ENCODE peak calls at places on chromosome X, in four cellular contexts. E is PC-3, K is HCT116, D is SK-N-SH. Z is an unnamed sample.

GRCh38 chrX:1442724-1443367 is 9.9 kb downstream of the ASMTL start:
- DNase-seq in D (no peak), E (no peak), K (no peak), Z (no peak)

GRCh38 chrX:14817559-14817958 is 55.3 kb downstream of the FANCB start:
- DNase-seq in K (no peak), E (no peak), D (no peak), Z (no peak)

GRCh38 chrX:128518508-128518907 is 466.3 kb upstream of the ACTRT1 start:
- DNase-seq in K (no peak), D (peak; percentile 4), E (peak; percentile 41), Z (peak; percentile 0)

GRCh38 chrX:48937065-48937907 is 18.5 kb upstream of the PIM2 start:
- DNase-seq in D (no peak), E (no peak), K (no peak), Z (peak; percentile 18)

GRCh38 chrX:56429581-56429980 is 133.8 kb upstream of the UBQLN2 start:
- DNase-seq in E (no peak), K (no peak), D (no peak), Z (no peak)

GRCh38 chrX:46582325-46582724 is 8.8 kb downstream of the CHST7 start:
- DNase-seq in E (peak; percentile 42), K (peak; percentile 28), D (no peak), Z (peak; percentile 67)

GRCh38 chrX:9899640-9900075 is 67.5 kb upstream of the CLDN34 start:
- DNase-seq in D (no peak), K (no peak), E (no peak), Z (peak; percentile 74)

GRCh38 chrX:68504237-68504636 is 5.4 kb downstream of the YIPF6 start:
- DNase-seq in K (no peak), D (no peak), E (peak; percentile 75), Z (peak; percentile 64)

GRCh38 chrX:10783451-10783995 is 163.1 kb upstream of the MID1 start:
- DNase-seq in K (no peak), D (no peak), E (no peak), Z (no peak)

GRCh38 chrX:118823263-118824172 is at the start of gene ZCCHC12:
- DNase-seq in E (peak; percentile 40), D (peak; percentile 77), K (peak; percentile 27), Z (peak; percentile 57)

GRCh38 chrX:10893976-10894375 is 217.2 kb upstream of the HCCS start:
- DNase-seq in K (no peak), E (no peak), D (no peak), Z (no peak)

GRCh38 chrX:115311139-115311538 is 21.6 kb downstream of the LUZP4 start:
- DNase-seq in D (peak; percentile 23), E (no peak), K (no peak), Z (no peak)

GRCh38 chrX:97065973-97066372 is 182.3 kb downstream of the RPA4 start:
- DNase-seq in K (no peak), D (no peak), E (peak; percentile 14), Z (peak; percentile 34)

GRCh38 chrX:93580634-93581033 is 92.7 kb downstream of the NAP1L3 start:
- DNase-seq in E (no peak), K (no peak), D (no peak), Z (no peak)

GRCh38 chrX:150049647-150050046 is 111.4 kb upstream of the EOLA2 start:
- DNase-seq in K (no peak), E (no peak), D (no peak), Z (no peak)
- H2AFZ ChIP-seq in K (no peak overlapping the region), E (no peak overlapping the region), D (no peak overlapping the region), Z (no peak overlapping the region)

DNA sequence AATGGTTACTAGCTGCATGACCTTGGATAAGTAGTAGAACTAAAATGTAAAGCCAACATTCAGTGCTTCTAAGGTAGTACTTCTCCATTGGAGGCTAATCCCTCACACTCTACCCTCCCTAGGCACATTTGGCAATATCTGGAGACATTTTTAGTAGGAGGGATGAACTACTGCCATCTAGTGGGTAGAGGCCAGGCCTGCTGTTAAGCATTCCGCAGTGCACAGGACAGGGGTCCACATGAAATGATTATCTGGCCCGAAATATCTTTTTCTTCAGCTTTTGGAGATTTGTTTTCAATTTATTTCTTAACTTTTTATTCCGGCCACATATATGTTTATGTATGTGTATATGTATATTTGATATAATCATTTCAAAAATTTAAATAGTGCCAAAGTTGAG is 36.0 kb upstream of the SPANXC start:
- DNase-seq in K (no peak), E (peak; percentile 54), D (peak; percentile 38), Z (peak; percentile 29)
- TF ChIP-seq EZH2phosphoT487 in K (no peak), E (no peak), D (no peak), Z (no peak)

DNA sequence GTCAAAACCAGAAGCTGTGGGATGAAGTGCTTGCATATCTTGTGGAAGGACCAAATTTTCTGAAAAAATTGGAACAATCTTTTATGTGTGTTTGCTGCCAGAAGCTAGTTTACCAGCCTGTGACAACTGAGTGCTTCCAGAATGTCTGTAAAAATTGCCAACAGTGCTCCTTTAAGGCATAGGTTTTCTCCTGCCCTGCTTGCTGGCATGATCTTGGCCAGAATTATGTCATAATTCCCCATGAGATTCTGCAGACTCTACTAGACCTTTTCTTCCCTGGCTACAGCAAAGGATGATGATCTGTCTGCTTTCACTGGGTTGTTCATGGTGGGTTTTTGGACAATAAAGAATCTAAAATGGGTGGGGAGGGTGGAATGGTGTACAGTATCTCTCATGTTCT is 196.3 kb upstream of the ZCCHC13 start:
- DNase-seq in K (no peak), E (no peak), D (no peak), Z (no peak)
- H3K9ac ChIP-seq in K (no peak overlapping the region), E (no peak overlapping the region), D (no peak overlapping the region), Z (no peak overlapping the region)

GRCh38 chrX:30489323-30489722 is 88.2 kb downstream of the TASL start:
- DNase-seq in K (peak; percentile 8), D (no peak), E (peak; percentile 39), Z (peak; percentile 1)

GRCh38 chrX:30488092-30488491 is 89.5 kb downstream of the TASL start:
- DNase-seq in D (no peak), E (peak; percentile 43), K (peak; percentile 4), Z (peak; percentile 41)

DNA sequence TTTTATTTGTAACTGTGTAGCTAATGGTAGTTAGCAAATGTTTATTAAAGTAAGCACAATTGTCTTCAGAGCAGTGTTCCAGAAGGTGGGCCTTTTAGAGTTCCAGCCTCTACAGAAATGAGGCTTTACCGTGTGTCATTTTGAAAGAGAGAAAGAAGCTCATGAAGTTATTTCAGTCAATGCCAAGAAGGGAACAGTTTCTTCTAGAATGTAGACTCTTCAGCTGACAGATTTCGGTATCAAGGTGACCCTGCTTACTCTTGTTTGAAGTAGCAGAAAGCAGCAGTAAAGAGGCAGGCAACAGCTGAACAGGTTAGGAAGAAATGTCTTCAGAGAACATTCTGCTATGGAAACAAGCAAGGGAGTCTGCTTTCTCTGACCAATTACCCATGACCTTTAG is 93.6 kb downstream of the TASL start:
- DNase-seq in D (no peak), K (no peak), E (no peak), Z (no peak)
- H2AFZ ChIP-seq in D (no peak overlapping the region), K (no peak overlapping the region), E (no peak overlapping the region), Z (no peak overlapping the region)

GRCh38 chrX:155028749-155029360 is 2.2 kb downstream of the FUNDC2 start:
- DNase-seq in K (no peak), E (peak; percentile 3), D (no peak), Z (peak; percentile 60)
- TF ChIP-seq EZH2phosphoT487 in K (no peak), E (no peak), D (no peak), Z (no peak)

GRCh38 chrX:150063673-150064072 is 125.4 kb upstream of the EOLA2 start:
- DNase-seq in D (no peak), K (no peak), E (no peak), Z (no peak)

GRCh38 chrX:150058728-150059127 is 120.4 kb upstream of the EOLA2 start:
- DNase-seq in D (no peak), E (peak; percentile 34), K (no peak), Z (no peak)

GRCh38 chrX:150063138-150063518 is 124.8 kb upstream of the EOLA2 start:
- DNase-seq in K (no peak), D (no peak), E (no peak), Z (no peak)

GRCh38 chrX:150060406-150060805 is 122.1 kb upstream of the EOLA2 start:
- DNase-seq in K (no peak), E (peak; percentile 43), D (no peak), Z (peak; percentile 54)

GRCh38 chrX:150062292-150063137 is 124.2 kb upstream of the EOLA2 start:
- DNase-seq in K (no peak), E (peak; percentile 78), D (no peak), Z (peak; percentile 70)
- H3K9ac ChIP-seq in K (no peak overlapping the region), E (no peak overlapping the region), D (no peak overlapping the region), Z (no peak overlapping the region)